ENCODE peak calls at places on chromosome 13, in eight cellular contexts. One of them, this sample, is unnamed.

GRCh38 chr13:51153527-51153926 is 42.5 kb upstream of the C13orf42 start:
- DNase-seq in activated CD8-positive, alpha-beta memory T cell treated with anti-CD3 and anti-CD28 coated beads, Interleukin-2, amount 50 U/mL, for 48 hours: no peak
- DNase-seq in Calu3: no peak
- DNase-seq in adrenal gland: no peak
- DNase-seq in NCI-H446 treated with DMSO at 0.1 percent for 48 hours: no peak
- DNase-seq in NCI-H1092 treated with DMSO at 0.1 percent for 48 hours: no peak
- DNase-seq in NCI-H1105: no peak
- DNase-seq in EH: no peak
- DNase-seq in this sample: no peak

GRCh38 chr13:74026753-74027152 is 107.5 kb downstream of the KLF12 start:
- DNase-seq in activated CD8-positive, alpha-beta memory T cell treated with anti-CD3 and anti-CD28 coated beads, Interleukin-2, amount 50 U/mL, for 48 hours: peak; percentile 73
- DNase-seq in Calu3: peak; percentile 3
- DNase-seq in adrenal gland: no peak
- DNase-seq in NCI-H446 treated with DMSO at 0.1 percent for 48 hours: no peak
- DNase-seq in NCI-H1092 treated with DMSO at 0.1 percent for 48 hours: no peak
- DNase-seq in NCI-H1105: no peak
- DNase-seq in EH: peak; percentile 29
- DNase-seq in this sample: no peak

GRCh38 chr13:35914662-35915061 is 216.5 kb downstream of the DCLK1 start:
- DNase-seq in activated CD8-positive, alpha-beta memory T cell treated with anti-CD3 and anti-CD28 coated beads, Interleukin-2, amount 50 U/mL, for 48 hours: no peak
- DNase-seq in Calu3: no peak
- DNase-seq in adrenal gland: no peak
- DNase-seq in NCI-H446 treated with DMSO at 0.1 percent for 48 hours: no peak
- DNase-seq in NCI-H1092 treated with DMSO at 0.1 percent for 48 hours: no peak
- DNase-seq in NCI-H1105: no peak
- DNase-seq in EH: peak; percentile 74
- DNase-seq in this sample: no peak

GRCh38 chr13:43911283-43911682 is 31.6 kb downstream of the LACC1 start:
- DNase-seq in activated CD8-positive, alpha-beta memory T cell treated with anti-CD3 and anti-CD28 coated beads, Interleukin-2, amount 50 U/mL, for 48 hours: no peak
- DNase-seq in Calu3: peak; percentile 0
- DNase-seq in adrenal gland: peak; percentile 19
- DNase-seq in NCI-H446 treated with DMSO at 0.1 percent for 48 hours: no peak
- DNase-seq in NCI-H1092 treated with DMSO at 0.1 percent for 48 hours: no peak
- DNase-seq in NCI-H1105: no peak
- DNase-seq in EH: no peak
- DNase-seq in this sample: no peak

GRCh38 chr13:112984954-112985802 is 16.2 kb downstream of the MCF2L start:
- DNase-seq in activated CD8-positive, alpha-beta memory T cell treated with anti-CD3 and anti-CD28 coated beads, Interleukin-2, amount 50 U/mL, for 48 hours: no peak
- DNase-seq in Calu3: peak; percentile 2
- DNase-seq in adrenal gland: no peak
- DNase-seq in NCI-H446 treated with DMSO at 0.1 percent for 48 hours: no peak
- DNase-seq in NCI-H1092 treated with DMSO at 0.1 percent for 48 hours: no peak
- DNase-seq in NCI-H1105: no peak
- DNase-seq in EH: no peak
- DNase-seq in this sample: no peak

GRCh38 chr13:19587635-19588300 is 26.4 kb upstream of the TPTE2 start:
- DNase-seq in activated CD8-positive, alpha-beta memory T cell treated with anti-CD3 and anti-CD28 coated beads, Interleukin-2, amount 50 U/mL, for 48 hours: no peak
- DNase-seq in Calu3: peak; percentile 44
- DNase-seq in adrenal gland: no peak
- DNase-seq in NCI-H446 treated with DMSO at 0.1 percent for 48 hours: no peak
- DNase-seq in NCI-H1092 treated with DMSO at 0.1 percent for 48 hours: peak; percentile 35
- DNase-seq in NCI-H1105: no peak
- DNase-seq in EH: peak; percentile 64
- DNase-seq in this sample: no peak

GRCh38 chr13:44132710-44133109 is 240.9 kb upstream of the SERP2 start:
- DNase-seq in activated CD8-positive, alpha-beta memory T cell treated with anti-CD3 and anti-CD28 coated beads, Interleukin-2, amount 50 U/mL, for 48 hours: no peak
- DNase-seq in Calu3: peak; percentile 39
- DNase-seq in adrenal gland: peak; percentile 93
- DNase-seq in NCI-H446 treated with DMSO at 0.1 percent for 48 hours: no peak
- DNase-seq in NCI-H1092 treated with DMSO at 0.1 percent for 48 hours: no peak
- DNase-seq in NCI-H1105: no peak
- DNase-seq in EH: peak; percentile 65
- DNase-seq in this sample: no peak

GRCh38 chr13:99948907-99949656 is 22.5 kb downstream of the ZIC5 start:
- DNase-seq in activated CD8-positive, alpha-beta memory T cell treated with anti-CD3 and anti-CD28 coated beads, Interleukin-2, amount 50 U/mL, for 48 hours: no peak
- DNase-seq in Calu3: no peak
- DNase-seq in adrenal gland: no peak
- DNase-seq in NCI-H446 treated with DMSO at 0.1 percent for 48 hours: no peak
- DNase-seq in NCI-H1092 treated with DMSO at 0.1 percent for 48 hours: no peak
- DNase-seq in NCI-H1105: no peak
- DNase-seq in EH: no peak
- DNase-seq in this sample: no peak

GRCh38 chr13:57633950-57634828 is 2.6 kb downstream of the PCDH17 start:
- DNase-seq in activated CD8-positive, alpha-beta memory T cell treated with anti-CD3 and anti-CD28 coated beads, Interleukin-2, amount 50 U/mL, for 48 hours: peak; percentile 49
- DNase-seq in Calu3: no peak
- DNase-seq in adrenal gland: peak; percentile 11
- DNase-seq in NCI-H446 treated with DMSO at 0.1 percent for 48 hours: no peak
- DNase-seq in NCI-H1092 treated with DMSO at 0.1 percent for 48 hours: no peak
- DNase-seq in NCI-H1105: no peak
- DNase-seq in EH: no peak
- DNase-seq in this sample: no peak

GRCh38 chr13:43269037-43269476 is 245.7 kb downstream of the DNAJC15 start:
- DNase-seq in activated CD8-positive, alpha-beta memory T cell treated with anti-CD3 and anti-CD28 coated beads, Interleukin-2, amount 50 U/mL, for 48 hours: no peak
- DNase-seq in Calu3: peak; percentile 64
- DNase-seq in adrenal gland: peak; percentile 54
- DNase-seq in NCI-H446 treated with DMSO at 0.1 percent for 48 hours: no peak
- DNase-seq in NCI-H1092 treated with DMSO at 0.1 percent for 48 hours: no peak
- DNase-seq in NCI-H1105: no peak
- DNase-seq in EH: peak; percentile 98
- DNase-seq in this sample: no peak

GRCh38 chr13:38002596-38002995 is 133.0 kb upstream of the TRPC4 start:
- DNase-seq in activated CD8-positive, alpha-beta memory T cell treated with anti-CD3 and anti-CD28 coated beads, Interleukin-2, amount 50 U/mL, for 48 hours: no peak
- DNase-seq in Calu3: peak; percentile 1
- DNase-seq in adrenal gland: no peak
- DNase-seq in NCI-H446 treated with DMSO at 0.1 percent for 48 hours: no peak
- DNase-seq in NCI-H1092 treated with DMSO at 0.1 percent for 48 hours: peak; percentile 2
- DNase-seq in NCI-H1105: no peak
- DNase-seq in EH: no peak
- DNase-seq in this sample: no peak

GRCh38 chr13:39232999-39233398 is 194.7 kb downstream of the NHLRC3 start:
- DNase-seq in activated CD8-positive, alpha-beta memory T cell treated with anti-CD3 and anti-CD28 coated beads, Interleukin-2, amount 50 U/mL, for 48 hours: no peak
- DNase-seq in Calu3: no peak
- DNase-seq in adrenal gland: no peak
- DNase-seq in NCI-H446 treated with DMSO at 0.1 percent for 48 hours: no peak
- DNase-seq in NCI-H1092 treated with DMSO at 0.1 percent for 48 hours: no peak
- DNase-seq in NCI-H1105: no peak
- DNase-seq in EH: no peak
- DNase-seq in this sample: no peak

GRCh38 chr13:22926176-22927007 is 254.4 kb upstream of the SGCG start:
- DNase-seq in activated CD8-positive, alpha-beta memory T cell treated with anti-CD3 and anti-CD28 coated beads, Interleukin-2, amount 50 U/mL, for 48 hours: no peak
- DNase-seq in Calu3: no peak
- DNase-seq in adrenal gland: peak; percentile 64
- DNase-seq in NCI-H446 treated with DMSO at 0.1 percent for 48 hours: no peak
- DNase-seq in NCI-H1092 treated with DMSO at 0.1 percent for 48 hours: no peak
- DNase-seq in NCI-H1105: no peak
- DNase-seq in EH: peak; percentile 45
- DNase-seq in this sample: peak; percentile 79

GRCh38 chr13:110520431-110521295 is 40.9 kb downstream of the RAB20 start:
- DNase-seq in activated CD8-positive, alpha-beta memory T cell treated with anti-CD3 and anti-CD28 coated beads, Interleukin-2, amount 50 U/mL, for 48 hours: no peak
- DNase-seq in Calu3: no peak
- DNase-seq in adrenal gland: peak; percentile 96
- DNase-seq in NCI-H446 treated with DMSO at 0.1 percent for 48 hours: no peak
- DNase-seq in NCI-H1092 treated with DMSO at 0.1 percent for 48 hours: peak; percentile 21
- DNase-seq in NCI-H1105: no peak
- DNase-seq in EH: no peak
- DNase-seq in this sample: peak; percentile 71

GRCh38 chr13:112842931-112843391 is 126.1 kb upstream of the MCF2L start:
- DNase-seq in activated CD8-positive, alpha-beta memory T cell treated with anti-CD3 and anti-CD28 coated beads, Interleukin-2, amount 50 U/mL, for 48 hours: no peak
- DNase-seq in Calu3: no peak
- DNase-seq in adrenal gland: no peak
- DNase-seq in NCI-H446 treated with DMSO at 0.1 percent for 48 hours: no peak
- DNase-seq in NCI-H1092 treated with DMSO at 0.1 percent for 48 hours: no peak
- DNase-seq in NCI-H1105: no peak
- DNase-seq in EH: no peak
- DNase-seq in this sample: no peak

GRCh38 chr13:99419591-99420243 is 81.6 kb upstream of the TM9SF2 start:
- DNase-seq in activated CD8-positive, alpha-beta memory T cell treated with anti-CD3 and anti-CD28 coated beads, Interleukin-2, amount 50 U/mL, for 48 hours: peak; percentile 53
- DNase-seq in Calu3: no peak
- DNase-seq in adrenal gland: no peak
- DNase-seq in NCI-H446 treated with DMSO at 0.1 percent for 48 hours: no peak
- DNase-seq in NCI-H1092 treated with DMSO at 0.1 percent for 48 hours: no peak
- DNase-seq in NCI-H1105: no peak
- DNase-seq in EH: no peak
- DNase-seq in this sample: no peak

GRCh38 chr13:100392709-100393630 is 195.6 kb downstream of the GGACT start:
- DNase-seq in activated CD8-positive, alpha-beta memory T cell treated with anti-CD3 and anti-CD28 coated beads, Interleukin-2, amount 50 U/mL, for 48 hours: peak; percentile 61
- DNase-seq in Calu3: peak; percentile 67
- DNase-seq in adrenal gland: peak; percentile 94
- DNase-seq in NCI-H446 treated with DMSO at 0.1 percent for 48 hours: peak; percentile 44
- DNase-seq in NCI-H1092 treated with DMSO at 0.1 percent for 48 hours: no peak
- DNase-seq in NCI-H1105: no peak
- DNase-seq in EH: peak; percentile 100
- DNase-seq in this sample: no peak

GRCh38 chr13:51822106-51822840 is 18.3 kb upstream of the DHRS12 start:
- DNase-seq in activated CD8-positive, alpha-beta memory T cell treated with anti-CD3 and anti-CD28 coated beads, Interleukin-2, amount 50 U/mL, for 48 hours: no peak
- DNase-seq in Calu3: no peak
- DNase-seq in adrenal gland: no peak
- DNase-seq in NCI-H446 treated with DMSO at 0.1 percent for 48 hours: no peak
- DNase-seq in NCI-H1092 treated with DMSO at 0.1 percent for 48 hours: no peak
- DNase-seq in NCI-H1105: no peak
- DNase-seq in EH: no peak
- DNase-seq in this sample: no peak

GRCh38 chr13:90787007-90787406 is 560.5 kb upstream of the MIR17HG start:
- DNase-seq in activated CD8-positive, alpha-beta memory T cell treated with anti-CD3 and anti-CD28 coated beads, Interleukin-2, amount 50 U/mL, for 48 hours: no peak
- DNase-seq in Calu3: no peak
- DNase-seq in adrenal gland: peak; percentile 44
- DNase-seq in NCI-H446 treated with DMSO at 0.1 percent for 48 hours: no peak
- DNase-seq in NCI-H1092 treated with DMSO at 0.1 percent for 48 hours: no peak
- DNase-seq in NCI-H1105: no peak
- DNase-seq in EH: no peak
- DNase-seq in this sample: no peak